ENCODE peak calls at places on chromosomes 16 and 17, in ten cellular contexts. N is fibroblast of lung; S is lung; J is small intestine; T is body of pancreas; L is IMR-90; W is left ventricle myocardium inferior; F is PC-3; G is effector memory CD4-positive, alpha-beta T cell; B is heart left ventricle. Q is an unnamed sample.

GRCh38 chr17:27492470-27492869 is 36.2 kb downstream of the KSR1 start:
- DNase-seq in W (no peak), B (no peak), L (no peak), J (no peak), G (no peak), N (peak; percentile 38), F (no peak), T (no peak), S (no peak), Q (no peak)

GRCh38 chr16:87207965-87208364 is 109.2 kb downstream of the C16orf95 start:
- DNase-seq in J (no peak), W (no peak), G (no peak), F (no peak), T (no peak), N (no peak), S (no peak), B (no peak), L (no peak), Q (no peak)

GRCh38 chr17:1072551-1072961 is 75.6 kb downstream of the TIMM22 start:
- DNase-seq in T (no peak), N (no peak), S (no peak), L (no peak), G (no peak), J (no peak), W (no peak), B (no peak), F (no peak), Q (no peak)

GRCh38 chr16:57357330-57358151 is 1.0 kb upstream of the CCL22 start:
- DNase-seq in J (no peak), L (no peak), S (no peak), T (no peak), F (no peak), B (no peak), G (no peak), W (no peak), N (no peak), Q (no peak)

GRCh38 chr17:19569785-19570496 is 36.3 kb downstream of the SLC47A1 start:
- DNase-seq in N (no peak), L (no peak), J (peak; percentile 61), G (no peak), F (peak; percentile 60), T (no peak), S (no peak), B (no peak), W (no peak), Q (no peak)

GRCh38 chr17:66431080-66431795 is 128.8 kb downstream of the PRKCA start:
- DNase-seq in T (no peak), J (no peak), S (no peak), W (no peak), G (no peak), L (peak; percentile 41), N (peak; percentile 30), B (no peak), F (no peak), Q (no peak)

GRCh38 chr17:39848600-39848999 is 15.5 kb downstream of the IKZF3 start:
- DNase-seq in L (no peak), B (no peak), G (no peak), J (no peak), W (no peak), F (no peak), S (no peak), N (no peak), T (no peak), Q (peak; percentile 51)

GRCh38 chr16:57628008-57628781 is at the start of gene ADGRG1:
- DNase-seq in B (peak; percentile 80), F (peak; percentile 92), W (peak; percentile 64), L (peak; percentile 97), S (peak; percentile 61), G (no peak), J (peak; percentile 44), N (peak; percentile 96), T (peak; percentile 47), Q (no peak)

GRCh38 chr16:28502290-28502689 is 4.3 kb downstream of the IL27 start:
- DNase-seq in N (no peak), L (no peak), B (no peak), T (no peak), S (no peak), W (no peak), F (no peak), J (no peak), G (no peak), Q (no peak)

GRCh38 chr16:28501258-28502232 is 5.1 kb downstream of the IL27 start:
- DNase-seq in S (no peak), J (no peak), W (no peak), L (no peak), N (no peak), B (no peak), T (no peak), G (no peak), F (no peak), Q (no peak)

GRCh38 chr16:28505489-28506137 is 1.0 kb downstream of the IL27 start:
- DNase-seq in N (no peak), S (no peak), F (no peak), J (no peak), G (no peak), T (no peak), B (no peak), L (no peak), W (no peak), Q (no peak)

GRCh38 chr16:28504707-28505404 is 1.8 kb downstream of the IL27 start:
- DNase-seq in W (no peak), T (no peak), L (no peak), N (no peak), S (no peak), J (no peak), F (peak; percentile 73), B (no peak), G (no peak), Q (no peak)

DNA sequence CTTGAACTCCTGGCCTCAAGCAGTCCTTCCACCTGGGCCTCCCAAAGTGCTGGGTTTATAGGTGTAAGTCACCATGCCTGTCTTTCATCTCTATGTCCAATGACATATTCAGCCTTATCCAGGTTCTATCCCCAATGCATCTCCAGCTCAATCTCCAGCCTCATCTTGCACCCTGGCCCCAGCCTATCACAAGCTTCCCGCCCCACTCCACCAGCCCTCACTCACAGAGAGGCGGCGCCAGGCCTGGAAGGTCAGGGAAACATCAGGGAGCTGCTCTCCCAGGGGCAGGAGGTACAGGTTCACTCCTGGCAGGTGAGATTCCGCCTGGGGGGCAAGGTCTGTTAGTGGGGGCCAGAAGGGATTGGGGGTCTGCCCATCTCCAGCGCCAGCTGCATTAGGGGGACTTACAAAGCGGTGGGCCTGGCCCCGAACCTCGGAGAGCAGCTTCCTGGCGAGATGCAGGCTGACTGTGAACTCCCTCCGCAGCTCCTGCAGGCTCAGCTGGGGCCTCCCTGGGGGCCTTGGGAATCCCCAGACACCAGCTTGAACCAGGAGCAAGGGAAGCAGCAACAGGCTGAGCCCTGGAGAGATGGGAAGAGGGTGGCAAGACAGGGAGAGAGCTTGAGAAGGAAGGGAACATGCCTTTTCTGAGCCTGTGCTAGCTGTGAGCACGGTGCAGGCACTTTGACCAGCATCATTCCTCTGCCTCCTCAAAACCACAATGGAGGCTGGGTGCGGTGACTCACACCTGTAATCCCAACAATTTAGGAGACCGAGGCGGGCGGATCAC is 3.0 kb downstream of the IL27 start:
- DNase-seq in J (no peak), F (no peak), N (no peak), B (no peak), S (no peak), L (no peak), W (no peak), G (no peak), T (no peak), Q (no peak)
- H3K4me1 ChIP-seq in J (no peaks in the 10 kb centered on the region), F (peaks cover 4% of the 10 kb centered on the region), N (no peaks in the 10 kb centered on the region), B (no peaks in the 10 kb centered on the region), S (peaks cover 7% of the 10 kb centered on the region), L (no peaks in the 10 kb centered on the region), W (no peaks in the 10 kb centered on the region), G (peaks cover 9% of the 10 kb centered on the region), T (peaks cover 5% of the 10 kb centered on the region), Q (peaks cover 13% of the 10 kb centered on the region)

DNA sequence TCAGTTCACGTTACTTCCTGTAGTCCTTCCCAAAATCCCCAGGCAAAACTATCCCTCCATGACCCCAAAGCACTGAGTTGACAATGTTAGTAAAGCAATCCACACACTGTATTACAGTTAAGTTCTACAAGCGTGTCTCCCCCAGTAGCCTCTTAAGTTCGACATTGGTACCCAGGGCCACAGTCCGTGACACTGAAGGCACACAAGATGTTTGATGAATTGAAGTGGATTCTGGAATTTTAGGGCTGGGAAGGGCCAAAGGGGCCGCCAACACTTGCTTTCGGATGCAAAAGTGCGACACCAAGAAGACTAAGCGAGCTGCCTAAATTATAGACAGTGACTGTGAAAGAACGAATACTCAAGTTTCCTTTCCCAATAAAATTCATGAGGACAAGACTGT is 1.5 kb downstream of the VPS35 start:
- DNase-seq in L (no peak), J (no peak), B (no peak), F (peak; percentile 8), N (no peak), W (no peak), T (no peak), S (no peak), G (no peak), Q (no peak)
- H3K4me3 ChIP-seq in L (peak overlapping the region; percentile 88), J (peak overlapping the region; percentile 74), B (peak overlapping the region; percentile 93), F (peak overlapping the region; percentile 95), N (peak overlapping the region; percentile 98), W (peak overlapping the region; percentile 90), T (no peak overlapping the region), S (no peak overlapping the region), G (no peak overlapping the region), Q (peak overlapping the region; percentile 99)

GRCh38 chr17:42513686-42514085 is 22.4 kb upstream of the NAGLU start:
- DNase-seq in G (no peak), J (no peak), S (no peak), F (no peak), T (no peak), B (no peak), L (no peak), N (no peak), W (no peak), Q (no peak)
- H3K4me1 ChIP-seq in G (no peaks in the 10 kb centered on the region), J (no peaks in the 10 kb centered on the region), S (peaks cover 18% of the 10 kb centered on the region), F (peaks cover 3% of the 10 kb centered on the region), T (peaks cover 19% of the 10 kb centered on the region), B (peaks cover 29% of the 10 kb centered on the region), L (peaks cover 44% of the 10 kb centered on the region), N (peaks cover 17% of the 10 kb centered on the region), W (peaks cover 53% of the 10 kb centered on the region), Q (peaks cover 4% of the 10 kb centered on the region)

GRCh38 chr16:75322706-75323105 is 71.3 kb upstream of the BCAR1 start:
- DNase-seq in G (no peak), B (no peak), J (no peak), S (no peak), N (peak; percentile 51), W (no peak), F (peak; percentile 73), L (peak; percentile 64), T (no peak), Q (no peak)

GRCh38 chr16:75317101-75317522 is 65.7 kb upstream of the BCAR1 start:
- DNase-seq in G (no peak), W (peak; percentile 20), N (peak; percentile 48), J (no peak), L (no peak), S (no peak), F (no peak), T (no peak), B (peak; percentile 73), Q (no peak)

GRCh38 chr16:75318737-75319136 is 67.3 kb upstream of the BCAR1 start:
- DNase-seq in F (no peak), T (no peak), W (no peak), N (no peak), B (no peak), J (no peak), G (no peak), L (no peak), S (no peak), Q (no peak)

GRCh38 chr16:75320435-75320834 is 69.0 kb upstream of the BCAR1 start:
- DNase-seq in G (no peak), S (no peak), L (no peak), J (no peak), B (no peak), W (no peak), F (no peak), T (no peak), N (no peak), Q (no peak)

GRCh38 chr16:75319513-75320401 is 68.3 kb upstream of the BCAR1 start:
- DNase-seq in W (no peak), F (peak; percentile 45), G (no peak), N (peak; percentile 95), L (peak; percentile 92), T (no peak), J (no peak), S (no peak), B (no peak), Q (no peak)
- H3K4me3 ChIP-seq in W (no peak overlapping the region), F (no peak overlapping the region), G (peak overlapping the region; percentile 29), N (peak overlapping the region; percentile 22), L (peak overlapping the region; percentile 39), T (no peak overlapping the region), J (no peak overlapping the region), S (no peak overlapping the region), B (no peak overlapping the region), Q (peak overlapping the region; percentile 21)